ENCODE peak calls at places on chromosomes 3 and 15, in seven cellular contexts. A is fibroblast of pulmonary artery, J is omental fat pad, U is activated B cell treated with CpG ODN at 0.5 μM for 24 hours, O is adrenal gland, I is heart right ventricle, E is brain microvascular endothelial cell. Z is an unnamed sample.
A peak's percentile ranks its signal among the peaks of the same experiment; 100 is the strongest.

GRCh38 chr3:116939091-116939490 is 229.5 kb downstream of the TUSC7 start:
- DNase-seq in U (no peak), I (no peak), E (no peak), O (no peak), A (no peak), J (no peak), Z (no peak)

GRCh38 chr3:115927210-115927609 is 303.9 kb downstream of the GAP43 start:
- DNase-seq in A (peak; percentile 3), U (no peak), E (no peak), I (no peak), O (no peak), J (no peak), Z (no peak)

GRCh38 chr3:175932586-175932985 is 1073.5 kb downstream of the NAALADL2 start:
- DNase-seq in U (no peak), E (peak; percentile 17), I (no peak), J (no peak), A (peak; percentile 9), O (no peak), Z (no peak)

GRCh38 chr15:48627260-48627969 is 18.1 kb downstream of the FBN1 start:
- DNase-seq in U (no peak), A (peak; percentile 66), I (no peak), J (no peak), O (no peak), E (no peak), Z (no peak)

GRCh38 chr15:73602992-73603391 is 30.2 kb downstream of the NPTN start:
- DNase-seq in O (no peak), I (no peak), J (no peak), A (no peak), U (no peak), E (no peak), Z (no peak)

GRCh38 chr3:174342941-174343431 is 516.1 kb upstream of the NAALADL2 start:
- DNase-seq in O (no peak), J (no peak), E (peak; percentile 12), I (no peak), A (peak; percentile 23), U (no peak), Z (no peak)

GRCh38 chr3:157502916-157503620 is at the start of gene VEPH1:
- DNase-seq in E (peak; percentile 66), I (no peak), J (no peak), U (no peak), O (peak; percentile 78), A (peak; percentile 66), Z (no peak)

GRCh38 chr3:129031476-129032215 is 28.9 kb upstream of the GP9 start:
- DNase-seq in J (no peak), I (no peak), U (no peak), A (no peak), E (no peak), O (no peak), Z (no peak)

GRCh38 chr3:9201278-9201677 is 48.2 kb downstream of the SRGAP3 start:
- DNase-seq in O (no peak), U (no peak), A (no peak), J (no peak), E (no peak), I (no peak), Z (no peak)

GRCh38 chr3:134282659-134283047 is 32.0 kb upstream of the RYK start:
- DNase-seq in A (no peak), U (no peak), O (no peak), I (no peak), J (no peak), E (no peak), Z (no peak)

GRCh38 chr3:148839805-148840204 is 12.2 kb downstream of the CPB1 start:
- DNase-seq in A (no peak), E (no peak), J (no peak), U (no peak), O (no peak), I (no peak), Z (no peak)

GRCh38 chr3:169345662-169346331 is 317.7 kb downstream of the MECOM start:
- DNase-seq in O (no peak), E (no peak), I (no peak), U (no peak), J (no peak), A (no peak), Z (no peak)

GRCh38 chr3:144055604-144056003 is 84.0 kb downstream of the DIPK2A start:
- DNase-seq in O (no peak), A (peak; percentile 52), J (no peak), I (no peak), E (peak; percentile 27), U (no peak), Z (no peak)

GRCh38 chr3:147130461-147130860 is 275.9 kb downstream of the ZIC4 start:
- DNase-seq in U (no peak), J (no peak), E (no peak), I (no peak), O (no peak), A (peak; percentile 2), Z (no peak)

GRCh38 chr15:41944313-41944940 is 27.9 kb downstream of the EHD4 start:
- DNase-seq in I (no peak), E (peak; percentile 88), U (no peak), J (no peak), A (peak; percentile 94), O (peak; percentile 59), Z (no peak)

GRCh38 chr3:123410149-123410515 is 38.8 kb downstream of the ADCY5 start:
- DNase-seq in O (no peak), J (no peak), U (no peak), I (no peak), E (no peak), A (no peak), Z (no peak)

GRCh38 chr3:14452676-14453367 is 50.4 kb downstream of the SLC6A6 start:
- DNase-seq in A (peak; percentile 99), J (peak; percentile 44), O (peak; percentile 89), I (peak; percentile 96), E (peak; percentile 94), U (no peak), Z (no peak)

GRCh38 chr3:5009506-5010100 is 30.4 kb downstream of the BHLHE40 start:
- DNase-seq in I (no peak), U (no peak), J (no peak), A (no peak), O (no peak), E (no peak), Z (no peak)

GRCh38 chr3:49668861-49669260 is 5.3 kb upstream of the APEH start:
- DNase-seq in A (no peak), J (no peak), U (no peak), O (peak; percentile 45), I (no peak), E (no peak), Z (no peak)

GRCh38 chr3:10976770-10977169 is 15.8 kb upstream of the SLC6A1 start:
- DNase-seq in I (no peak), O (no peak), E (no peak), A (no peak), J (no peak), U (no peak), Z (no peak)

GRCh38 chr3:139520028-139520737 is 19.4 kb downstream of the RBP1 start:
- DNase-seq in A (peak; percentile 35), E (peak; percentile 24), O (no peak), U (no peak), J (no peak), I (no peak), Z (no peak)

GRCh38 chr3:4290272-4290893 is 12.8 kb upstream of the SETMAR start:
- DNase-seq in J (no peak), O (no peak), I (no peak), A (peak; percentile 69), U (no peak), E (peak; percentile 54), Z (no peak)

GRCh38 chr3:149443545-149443912 is 31.0 kb upstream of the TM4SF4 start:
- DNase-seq in E (no peak), I (no peak), U (no peak), A (no peak), J (no peak), O (no peak), Z (no peak)

GRCh38 chr3:63862804-63863149 is 828 bp downstream of the THOC7 start:
- DNase-seq in U (no peak), O (no peak), J (no peak), A (no peak), I (no peak), E (no peak), Z (no peak)

GRCh38 chr3:71693641-71694040 is 31.6 kb downstream of the EIF4E3 start:
- DNase-seq in U (no peak), I (no peak), J (no peak), O (no peak), E (no peak), A (no peak), Z (no peak)

DNA sequence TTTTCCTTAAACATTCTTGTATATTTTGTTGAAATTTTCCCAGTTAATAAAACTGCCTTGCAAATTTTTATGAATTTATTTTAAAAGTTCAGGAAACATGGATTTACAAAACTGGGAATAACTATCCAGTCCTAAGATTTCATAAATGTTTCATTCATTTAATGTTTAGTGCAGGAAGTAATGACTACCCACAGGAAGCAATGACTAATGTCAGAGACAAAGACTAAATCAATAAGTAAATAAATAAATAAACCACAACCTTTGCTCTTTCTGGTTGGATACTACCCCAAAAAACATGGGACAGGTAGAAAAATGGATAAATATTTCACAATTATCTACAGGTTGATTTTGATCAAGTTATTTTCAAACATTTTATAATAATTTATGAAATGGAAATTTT is 48.8 kb upstream of the TMCO5A start:
- DNase-seq in O (no peak), I (no peak), E (no peak), A (no peak), U (no peak), J (no peak), Z (no peak)
- TF ChIP-seq CTCF in O (no peak), I (no peak), E (no peak), A (no peak), U (no peak), J (no peak), Z (no peak)

GRCh38 chr3:122092460-122093165 is 37.5 kb downstream of the CD86 start:
- DNase-seq in A (peak; percentile 46), I (peak; percentile 13), J (no peak), U (no peak), O (peak; percentile 77), E (peak; percentile 29), Z (no peak)
- TF ChIP-seq CTCF in A (peak; percentile 49), I (no peak), J (no peak), U (no peak), O (peak; percentile 17), E (peak; percentile 58), Z (no peak)

DNA sequence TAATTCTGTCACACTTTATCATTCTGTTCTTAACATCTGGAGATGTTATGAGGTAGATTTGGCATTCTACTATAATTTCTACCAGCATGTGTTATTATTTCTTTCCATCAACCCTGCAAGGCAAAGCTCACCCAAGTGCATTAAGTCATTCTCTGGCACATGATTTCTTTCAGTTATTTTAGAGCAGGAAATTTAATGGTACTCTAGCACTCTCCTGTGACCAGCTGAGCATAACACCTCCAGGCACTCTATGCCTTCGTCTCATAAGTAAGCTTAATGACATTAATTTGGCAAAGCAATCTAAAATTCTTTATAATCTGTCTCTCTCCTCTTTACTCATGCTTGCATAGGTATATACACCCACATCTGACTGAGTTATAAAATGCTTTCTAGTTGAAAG is 300.2 kb upstream of the GPR149 start:
- DNase-seq in A (peak; percentile 2), U (no peak), O (no peak), J (no peak), I (no peak), E (no peak), Z (no peak)
- TF ChIP-seq CTCF in A (no peak), U (no peak), O (no peak), J (no peak), I (no peak), E (no peak), Z (no peak)

GRCh38 chr15:100384108-100384410 is 42.3 kb upstream of the ADAMTS17 start:
- DNase-seq in I (no peak), U (no peak), O (no peak), E (no peak), A (no peak), J (no peak), Z (no peak)

GRCh38 chr15:100385300-100385699 is 43.5 kb upstream of the ADAMTS17 start:
- DNase-seq in E (no peak), O (no peak), U (no peak), A (no peak), I (no peak), J (no peak), Z (no peak)

GRCh38 chr15:100383302-100384107 is 41.7 kb upstream of the ADAMTS17 start:
- DNase-seq in I (no peak), J (no peak), O (peak; percentile 53), U (no peak), A (peak; percentile 59), E (peak; percentile 9), Z (no peak)
- TF ChIP-seq CTCF in I (peak; percentile 32), J (no peak), O (peak; percentile 47), U (no peak), A (peak; percentile 54), E (peak; percentile 32), Z (no peak)